ENCODE peak calls at places on chromosomes 3 and 15, in ten cellular contexts. One of them, this sample, is unnamed.
A peak's percentile ranks its signal among the peaks of the same experiment; 100 is the strongest.

GRCh38 chr3:161420746-161421145 is 49.4 kb upstream of the SPTSSB start:
- DNase-seq in PC-3: peak; percentile 96
- DNase-seq in aorta: no peak
- DNase-seq in naive thymus-derived CD8-positive, alpha-beta T cell: no peak
- DNase-seq in left cardiac atrium: no peak
- DNase-seq in left lobe of liver: peak; percentile 59
- DNase-seq in SK-N-SH: no peak
- DNase-seq in upper lobe of right lung: no peak
- DNase-seq in GM06990: no peak
- DNase-seq in T-helper 9 cell: no peak
- DNase-seq in this sample: no peak

GRCh38 chr3:95343767-95344166 is 1280.9 kb downstream of the NSUN3 start:
- DNase-seq in left lobe of liver: no peak
- DNase-seq in GM06990: no peak
- DNase-seq in naive thymus-derived CD8-positive, alpha-beta T cell: no peak
- DNase-seq in upper lobe of right lung: no peak
- DNase-seq in left cardiac atrium: no peak
- DNase-seq in PC-3: no peak
- DNase-seq in SK-N-SH: no peak
- DNase-seq in T-helper 9 cell: no peak
- DNase-seq in aorta: no peak
- DNase-seq in this sample: no peak

GRCh38 chr15:37764733-37765191 is 169.7 kb upstream of the TMCO5A start:
- DNase-seq in GM06990: no peak
- DNase-seq in SK-N-SH: peak; percentile 34
- DNase-seq in T-helper 9 cell: no peak
- DNase-seq in PC-3: peak; percentile 83
- DNase-seq in naive thymus-derived CD8-positive, alpha-beta T cell: no peak
- DNase-seq in left cardiac atrium: no peak
- DNase-seq in aorta: no peak
- DNase-seq in upper lobe of right lung: no peak
- DNase-seq in left lobe of liver: peak; percentile 57
- DNase-seq in this sample: peak; percentile 14

GRCh38 chr3:11610044-11610671 is 33.6 kb downstream of the VGLL4 start:
- DNase-seq in aorta: peak; percentile 69
- DNase-seq in left cardiac atrium: peak; percentile 65
- DNase-seq in upper lobe of right lung: no peak
- DNase-seq in PC-3: no peak
- DNase-seq in naive thymus-derived CD8-positive, alpha-beta T cell: no peak
- DNase-seq in T-helper 9 cell: no peak
- DNase-seq in GM06990: no peak
- DNase-seq in SK-N-SH: peak; percentile 36
- DNase-seq in left lobe of liver: no peak
- DNase-seq in this sample: no peak

GRCh38 chr15:60585743-60586708 is 107.1 kb upstream of the ICE2 start:
- DNase-seq in T-helper 9 cell: no peak
- DNase-seq in SK-N-SH: peak; percentile 66
- DNase-seq in PC-3: peak; percentile 74
- DNase-seq in GM06990: no peak
- DNase-seq in left cardiac atrium: peak; percentile 41
- DNase-seq in aorta: no peak
- DNase-seq in upper lobe of right lung: no peak
- DNase-seq in naive thymus-derived CD8-positive, alpha-beta T cell: peak; percentile 13
- DNase-seq in left lobe of liver: peak; percentile 65
- DNase-seq in this sample: peak; percentile 44

GRCh38 chr3:25289663-25290062 is 138.4 kb upstream of the RARB start:
- DNase-seq in SK-N-SH: no peak
- DNase-seq in left cardiac atrium: no peak
- DNase-seq in T-helper 9 cell: no peak
- DNase-seq in upper lobe of right lung: no peak
- DNase-seq in PC-3: no peak
- DNase-seq in naive thymus-derived CD8-positive, alpha-beta T cell: no peak
- DNase-seq in GM06990: no peak
- DNase-seq in aorta: no peak
- DNase-seq in left lobe of liver: no peak
- DNase-seq in this sample: no peak

GRCh38 chr3:111808439-111808838 is 50.6 kb upstream of the PHLDB2 start:
- DNase-seq in SK-N-SH: no peak
- DNase-seq in upper lobe of right lung: no peak
- DNase-seq in PC-3: peak; percentile 72
- DNase-seq in GM06990: no peak
- DNase-seq in naive thymus-derived CD8-positive, alpha-beta T cell: no peak
- DNase-seq in T-helper 9 cell: no peak
- DNase-seq in aorta: no peak
- DNase-seq in left cardiac atrium: no peak
- DNase-seq in left lobe of liver: no peak
- DNase-seq in this sample: no peak

GRCh38 chr15:31268108-31268501 is 58.5 kb upstream of the KLF13 start:
- DNase-seq in naive thymus-derived CD8-positive, alpha-beta T cell: no peak
- DNase-seq in PC-3: no peak
- DNase-seq in left lobe of liver: peak; percentile 42
- DNase-seq in T-helper 9 cell: no peak
- DNase-seq in SK-N-SH: no peak
- DNase-seq in left cardiac atrium: no peak
- DNase-seq in upper lobe of right lung: peak; percentile 67
- DNase-seq in aorta: no peak
- DNase-seq in GM06990: no peak
- DNase-seq in this sample: peak; percentile 10

GRCh38 chr15:58066042-58066867 is 744 bp upstream of the ALDH1A2 start:
- DNase-seq in left lobe of liver: peak; percentile 68
- DNase-seq in naive thymus-derived CD8-positive, alpha-beta T cell: peak; percentile 27
- DNase-seq in PC-3: peak; percentile 60
- DNase-seq in left cardiac atrium: peak; percentile 79
- DNase-seq in GM06990: peak; percentile 43
- DNase-seq in aorta: peak; percentile 75
- DNase-seq in SK-N-SH: peak; percentile 89
- DNase-seq in upper lobe of right lung: peak; percentile 87
- DNase-seq in T-helper 9 cell: peak; percentile 20
- DNase-seq in this sample: peak; percentile 69

GRCh38 chr3:192864943-192865342 is 52.7 kb downstream of the MB21D2 start:
- DNase-seq in PC-3: no peak
- DNase-seq in upper lobe of right lung: no peak
- DNase-seq in left lobe of liver: no peak
- DNase-seq in aorta: no peak
- DNase-seq in T-helper 9 cell: no peak
- DNase-seq in GM06990: peak; percentile 48
- DNase-seq in naive thymus-derived CD8-positive, alpha-beta T cell: no peak
- DNase-seq in SK-N-SH: no peak
- DNase-seq in left cardiac atrium: no peak
- DNase-seq in this sample: no peak

GRCh38 chr3:45092132-45093031 is 53.8 kb downstream of the CDCP1 start:
- DNase-seq in SK-N-SH: no peak
- DNase-seq in naive thymus-derived CD8-positive, alpha-beta T cell: no peak
- DNase-seq in upper lobe of right lung: no peak
- DNase-seq in left cardiac atrium: no peak
- DNase-seq in T-helper 9 cell: no peak
- DNase-seq in GM06990: no peak
- DNase-seq in PC-3: peak; percentile 98
- DNase-seq in aorta: no peak
- DNase-seq in left lobe of liver: no peak
- DNase-seq in this sample: no peak

GRCh38 chr3:16130066-16130465 is 44.4 kb upstream of the GALNT15 start:
- DNase-seq in naive thymus-derived CD8-positive, alpha-beta T cell: no peak
- DNase-seq in upper lobe of right lung: no peak
- DNase-seq in left cardiac atrium: no peak
- DNase-seq in aorta: peak; percentile 61
- DNase-seq in T-helper 9 cell: no peak
- DNase-seq in SK-N-SH: no peak
- DNase-seq in GM06990: no peak
- DNase-seq in PC-3: no peak
- DNase-seq in left lobe of liver: no peak
- DNase-seq in this sample: no peak

GRCh38 chr3:112638327-112639020 is 2.5 kb downstream of the CCDC80 start:
- DNase-seq in upper lobe of right lung: no peak
- DNase-seq in naive thymus-derived CD8-positive, alpha-beta T cell: no peak
- DNase-seq in aorta: peak; percentile 72
- DNase-seq in GM06990: no peak
- DNase-seq in T-helper 9 cell: no peak
- DNase-seq in left cardiac atrium: peak; percentile 64
- DNase-seq in PC-3: no peak
- DNase-seq in left lobe of liver: no peak
- DNase-seq in SK-N-SH: no peak
- DNase-seq in this sample: no peak

GRCh38 chr15:40353697-40354096 is 2.9 kb downstream of the PHGR1 start:
- DNase-seq in left cardiac atrium: no peak
- DNase-seq in naive thymus-derived CD8-positive, alpha-beta T cell: no peak
- DNase-seq in GM06990: no peak
- DNase-seq in PC-3: no peak
- DNase-seq in SK-N-SH: no peak
- DNase-seq in left lobe of liver: peak; percentile 93
- DNase-seq in T-helper 9 cell: no peak
- DNase-seq in aorta: no peak
- DNase-seq in upper lobe of right lung: no peak
- DNase-seq in this sample: no peak

GRCh38 chr3:119769394-119770149 is 12.3 kb upstream of the NR1I2 start:
- DNase-seq in T-helper 9 cell: no peak
- DNase-seq in naive thymus-derived CD8-positive, alpha-beta T cell: no peak
- DNase-seq in PC-3: no peak
- DNase-seq in left cardiac atrium: peak; percentile 25
- DNase-seq in aorta: peak; percentile 49
- DNase-seq in GM06990: no peak
- DNase-seq in SK-N-SH: no peak
- DNase-seq in left lobe of liver: no peak
- DNase-seq in upper lobe of right lung: no peak
- DNase-seq in this sample: no peak

GRCh38 chr15:88568589-88568988 is 22.1 kb upstream of the DET1 start:
- DNase-seq in left cardiac atrium: no peak
- DNase-seq in left lobe of liver: no peak
- DNase-seq in naive thymus-derived CD8-positive, alpha-beta T cell: no peak
- DNase-seq in upper lobe of right lung: no peak
- DNase-seq in GM06990: no peak
- DNase-seq in T-helper 9 cell: no peak
- DNase-seq in aorta: no peak
- DNase-seq in SK-N-SH: no peak
- DNase-seq in PC-3: no peak
- DNase-seq in this sample: no peak

GRCh38 chr3:188947983-188948657 is 223.7 kb upstream of the TPRG1 start:
- DNase-seq in GM06990: no peak
- DNase-seq in upper lobe of right lung: peak; percentile 94
- DNase-seq in PC-3: peak; percentile 95
- DNase-seq in left lobe of liver: peak; percentile 98
- DNase-seq in left cardiac atrium: peak; percentile 94
- DNase-seq in T-helper 9 cell: no peak
- DNase-seq in SK-N-SH: peak; percentile 85
- DNase-seq in aorta: peak; percentile 94
- DNase-seq in naive thymus-derived CD8-positive, alpha-beta T cell: no peak
- DNase-seq in this sample: no peak

GRCh38 chr3:19946291-19946831 is 536 bp upstream of the RAB5A start:
- DNase-seq in aorta: no peak
- DNase-seq in PC-3: no peak
- DNase-seq in left lobe of liver: no peak
- DNase-seq in naive thymus-derived CD8-positive, alpha-beta T cell: no peak
- DNase-seq in upper lobe of right lung: no peak
- DNase-seq in GM06990: no peak
- DNase-seq in SK-N-SH: no peak
- DNase-seq in T-helper 9 cell: no peak
- DNase-seq in left cardiac atrium: peak; percentile 26
- DNase-seq in this sample: no peak

GRCh38 chr15:96402403-96402802 is 71.9 kb downstream of the NR2F2 start:
- DNase-seq in naive thymus-derived CD8-positive, alpha-beta T cell: no peak
- DNase-seq in SK-N-SH: no peak
- DNase-seq in GM06990: no peak
- DNase-seq in left cardiac atrium: no peak
- DNase-seq in left lobe of liver: no peak
- DNase-seq in T-helper 9 cell: no peak
- DNase-seq in PC-3: no peak
- DNase-seq in upper lobe of right lung: no peak
- DNase-seq in aorta: no peak
- DNase-seq in this sample: no peak

GRCh38 chr3:19190602-19191001 is 42.3 kb downstream of the KCNH8 start:
- DNase-seq in PC-3: no peak
- DNase-seq in SK-N-SH: no peak
- DNase-seq in left lobe of liver: no peak
- DNase-seq in naive thymus-derived CD8-positive, alpha-beta T cell: no peak
- DNase-seq in aorta: no peak
- DNase-seq in GM06990: no peak
- DNase-seq in upper lobe of right lung: no peak
- DNase-seq in left cardiac atrium: no peak
- DNase-seq in T-helper 9 cell: no peak
- DNase-seq in this sample: no peak

GRCh38 chr3:57977755-57978715 is 30.2 kb upstream of the FLNB start:
- DNase-seq in upper lobe of right lung: no peak
- DNase-seq in naive thymus-derived CD8-positive, alpha-beta T cell: no peak
- DNase-seq in GM06990: no peak
- DNase-seq in SK-N-SH: peak; percentile 30
- DNase-seq in aorta: no peak
- DNase-seq in T-helper 9 cell: no peak
- DNase-seq in PC-3: peak; percentile 95
- DNase-seq in left cardiac atrium: no peak
- DNase-seq in left lobe of liver: no peak
- DNase-seq in this sample: no peak

GRCh38 chr3:74129056-74129455 is 485.4 kb downstream of the CNTN3 start:
- DNase-seq in upper lobe of right lung: no peak
- DNase-seq in left cardiac atrium: no peak
- DNase-seq in left lobe of liver: no peak
- DNase-seq in aorta: no peak
- DNase-seq in SK-N-SH: no peak
- DNase-seq in T-helper 9 cell: no peak
- DNase-seq in GM06990: no peak
- DNase-seq in PC-3: no peak
- DNase-seq in naive thymus-derived CD8-positive, alpha-beta T cell: no peak
- DNase-seq in this sample: no peak

GRCh38 chr3:52436500-52437106 is 8.3 kb downstream of the SEMA3G start:
- DNase-seq in left cardiac atrium: peak; percentile 53
- DNase-seq in PC-3: no peak
- DNase-seq in left lobe of liver: no peak
- DNase-seq in SK-N-SH: peak; percentile 27
- DNase-seq in upper lobe of right lung: no peak
- DNase-seq in T-helper 9 cell: no peak
- DNase-seq in GM06990: no peak
- DNase-seq in aorta: peak; percentile 43
- DNase-seq in naive thymus-derived CD8-positive, alpha-beta T cell: no peak
- DNase-seq in this sample: no peak

GRCh38 chr15:65583701-65584100 is 27.2 kb downstream of the INTS14 start:
- DNase-seq in T-helper 9 cell: peak; percentile 18
- DNase-seq in aorta: no peak
- DNase-seq in PC-3: no peak
- DNase-seq in left lobe of liver: no peak
- DNase-seq in SK-N-SH: peak; percentile 10
- DNase-seq in GM06990: peak; percentile 12
- DNase-seq in upper lobe of right lung: no peak
- DNase-seq in left cardiac atrium: no peak
- DNase-seq in naive thymus-derived CD8-positive, alpha-beta T cell: no peak
- DNase-seq in this sample: peak; percentile 52

GRCh38 chr3:55481067-55481917 is 5.8 kb downstream of the WNT5A start:
- DNase-seq in left lobe of liver: no peak
- DNase-seq in left cardiac atrium: no peak
- DNase-seq in T-helper 9 cell: no peak
- DNase-seq in aorta: no peak
- DNase-seq in upper lobe of right lung: peak; percentile 73
- DNase-seq in PC-3: peak; percentile 33
- DNase-seq in GM06990: no peak
- DNase-seq in SK-N-SH: peak; percentile 83
- DNase-seq in naive thymus-derived CD8-positive, alpha-beta T cell: no peak
- DNase-seq in this sample: no peak

GRCh38 chr3:37124431-37124830 is 50.0 kb downstream of the LRRFIP2 start:
- DNase-seq in aorta: no peak
- DNase-seq in SK-N-SH: no peak
- DNase-seq in PC-3: no peak
- DNase-seq in GM06990: no peak
- DNase-seq in left lobe of liver: no peak
- DNase-seq in upper lobe of right lung: no peak
- DNase-seq in left cardiac atrium: no peak
- DNase-seq in T-helper 9 cell: no peak
- DNase-seq in naive thymus-derived CD8-positive, alpha-beta T cell: no peak
- DNase-seq in this sample: no peak

GRCh38 chr3:156605686-156606605 is 51.0 kb upstream of the SSR3 start:
- DNase-seq in SK-N-SH: peak; percentile 39
- DNase-seq in PC-3: peak; percentile 60
- DNase-seq in upper lobe of right lung: peak; percentile 90
- DNase-seq in GM06990: peak; percentile 15
- DNase-seq in T-helper 9 cell: no peak
- DNase-seq in naive thymus-derived CD8-positive, alpha-beta T cell: no peak
- DNase-seq in aorta: peak; percentile 81
- DNase-seq in left lobe of liver: peak; percentile 56
- DNase-seq in left cardiac atrium: peak; percentile 55
- DNase-seq in this sample: peak; percentile 22

GRCh38 chr3:12042638-12043037 is 38.5 kb downstream of the SYN2 start:
- DNase-seq in SK-N-SH: no peak
- DNase-seq in upper lobe of right lung: no peak
- DNase-seq in T-helper 9 cell: no peak
- DNase-seq in left lobe of liver: no peak
- DNase-seq in PC-3: no peak
- DNase-seq in left cardiac atrium: no peak
- DNase-seq in aorta: no peak
- DNase-seq in naive thymus-derived CD8-positive, alpha-beta T cell: no peak
- DNase-seq in GM06990: no peak
- DNase-seq in this sample: no peak

This sample was measured in GM10248.